ENCODE peak calls at places on chromosome 3, in seven cellular contexts. One of them, this sample, is unnamed.

GRCh38 chr3:151085889-151086483 is 522 bp downstream of the MED12L start:
- DNase-seq in cardiac fibroblast: no peak
- DNase-seq in WTC11: peak; percentile 57
- DNase-seq in stimulated activated CD4-positive, alpha-beta T cell treated with anti-CD3 and anti-CD28 coated beads, TNF-alpha, amount 100 ng/mL, for 1 hour: peak; percentile 0
- DNase-seq in IMR-90: no peak
- DNase-seq in NCI-H1417: peak; percentile 87
- DNase-seq in nephron progenitor cell: peak; percentile 65
- DNase-seq in this sample: peak; percentile 18

GRCh38 chr3:122533931-122534334 is 19.2 kb upstream of the KPNA1 start:
- DNase-seq in cardiac fibroblast: peak; percentile 42
- DNase-seq in WTC11: no peak
- DNase-seq in stimulated activated CD4-positive, alpha-beta T cell treated with anti-CD3 and anti-CD28 coated beads, TNF-alpha, amount 100 ng/mL, for 1 hour: no peak
- DNase-seq in IMR-90: peak; percentile 87
- DNase-seq in NCI-H1417: no peak
- DNase-seq in nephron progenitor cell: no peak
- DNase-seq in this sample: no peak

GRCh38 chr3:149717391-149718056 is 34.8 kb downstream of the COMMD2 start:
- DNase-seq in cardiac fibroblast: peak; percentile 90
- DNase-seq in WTC11: peak; percentile 31
- DNase-seq in stimulated activated CD4-positive, alpha-beta T cell treated with anti-CD3 and anti-CD28 coated beads, TNF-alpha, amount 100 ng/mL, for 1 hour: no peak
- DNase-seq in IMR-90: peak; percentile 82
- DNase-seq in NCI-H1417: peak; percentile 80
- DNase-seq in nephron progenitor cell: peak; percentile 39
- DNase-seq in this sample: peak; percentile 28

GRCh38 chr3:55651011-55651410 is 163.9 kb upstream of the WNT5A start:
- DNase-seq in cardiac fibroblast: no peak
- DNase-seq in WTC11: no peak
- DNase-seq in stimulated activated CD4-positive, alpha-beta T cell treated with anti-CD3 and anti-CD28 coated beads, TNF-alpha, amount 100 ng/mL, for 1 hour: no peak
- DNase-seq in IMR-90: no peak
- DNase-seq in NCI-H1417: no peak
- DNase-seq in nephron progenitor cell: no peak
- DNase-seq in this sample: no peak

GRCh38 chr3:14428087-14429067 is 26.0 kb downstream of the SLC6A6 start:
- DNase-seq in cardiac fibroblast: peak; percentile 28
- DNase-seq in WTC11: no peak
- DNase-seq in stimulated activated CD4-positive, alpha-beta T cell treated with anti-CD3 and anti-CD28 coated beads, TNF-alpha, amount 100 ng/mL, for 1 hour: no peak
- DNase-seq in IMR-90: no peak
- DNase-seq in NCI-H1417: no peak
- DNase-seq in nephron progenitor cell: no peak
- DNase-seq in this sample: no peak

GRCh38 chr3:120425196-120425595 is 25.6 kb downstream of the FSTL1 start:
- DNase-seq in cardiac fibroblast: no peak
- DNase-seq in WTC11: no peak
- DNase-seq in stimulated activated CD4-positive, alpha-beta T cell treated with anti-CD3 and anti-CD28 coated beads, TNF-alpha, amount 100 ng/mL, for 1 hour: no peak
- DNase-seq in IMR-90: no peak
- DNase-seq in NCI-H1417: no peak
- DNase-seq in nephron progenitor cell: no peak
- DNase-seq in this sample: no peak

GRCh38 chr3:45536316-45536715 is 58.2 kb upstream of the LIMD1 start:
- DNase-seq in cardiac fibroblast: no peak
- DNase-seq in WTC11: no peak
- DNase-seq in stimulated activated CD4-positive, alpha-beta T cell treated with anti-CD3 and anti-CD28 coated beads, TNF-alpha, amount 100 ng/mL, for 1 hour: no peak
- DNase-seq in IMR-90: no peak
- DNase-seq in NCI-H1417: no peak
- DNase-seq in nephron progenitor cell: no peak
- DNase-seq in this sample: no peak

GRCh38 chr3:158918008-158918407 is 116.2 kb downstream of the MFSD1 start:
- DNase-seq in cardiac fibroblast: peak; percentile 56
- DNase-seq in WTC11: peak; percentile 72
- DNase-seq in stimulated activated CD4-positive, alpha-beta T cell treated with anti-CD3 and anti-CD28 coated beads, TNF-alpha, amount 100 ng/mL, for 1 hour: no peak
- DNase-seq in IMR-90: peak; percentile 29
- DNase-seq in NCI-H1417: peak; percentile 76
- DNase-seq in nephron progenitor cell: peak; percentile 61
- DNase-seq in this sample: peak; percentile 15

GRCh38 chr3:43260412-43260811 is 25.9 kb upstream of the SNRK start:
- DNase-seq in cardiac fibroblast: no peak
- DNase-seq in WTC11: no peak
- DNase-seq in stimulated activated CD4-positive, alpha-beta T cell treated with anti-CD3 and anti-CD28 coated beads, TNF-alpha, amount 100 ng/mL, for 1 hour: no peak
- DNase-seq in IMR-90: peak; percentile 2
- DNase-seq in NCI-H1417: no peak
- DNase-seq in nephron progenitor cell: no peak
- DNase-seq in this sample: no peak

GRCh38 chr3:14204605-14205284 is 26.1 kb downstream of the LSM3 start:
- DNase-seq in cardiac fibroblast: peak; percentile 73
- DNase-seq in WTC11: no peak
- DNase-seq in stimulated activated CD4-positive, alpha-beta T cell treated with anti-CD3 and anti-CD28 coated beads, TNF-alpha, amount 100 ng/mL, for 1 hour: no peak
- DNase-seq in IMR-90: peak; percentile 71
- DNase-seq in NCI-H1417: no peak
- DNase-seq in nephron progenitor cell: no peak
- DNase-seq in this sample: no peak

GRCh38 chr3:45225465-45226205 is 452 bp downstream of the TMEM158 start:
- DNase-seq in cardiac fibroblast: peak; percentile 33
- DNase-seq in WTC11: peak; percentile 40
- DNase-seq in stimulated activated CD4-positive, alpha-beta T cell treated with anti-CD3 and anti-CD28 coated beads, TNF-alpha, amount 100 ng/mL, for 1 hour: peak; percentile 12
- DNase-seq in IMR-90: no peak
- DNase-seq in NCI-H1417: peak; percentile 52
- DNase-seq in nephron progenitor cell: peak; percentile 63
- DNase-seq in this sample: no peak

GRCh38 chr3:32177702-32178198 is 60.7 kb upstream of the CMTM8 start:
- DNase-seq in cardiac fibroblast: peak; percentile 92
- DNase-seq in WTC11: peak; percentile 76
- DNase-seq in stimulated activated CD4-positive, alpha-beta T cell treated with anti-CD3 and anti-CD28 coated beads, TNF-alpha, amount 100 ng/mL, for 1 hour: no peak
- DNase-seq in IMR-90: peak; percentile 47
- DNase-seq in NCI-H1417: peak; percentile 78
- DNase-seq in nephron progenitor cell: peak; percentile 61
- DNase-seq in this sample: no peak

GRCh38 chr3:10960264-10960663 is 32.3 kb upstream of the SLC6A1 start:
- DNase-seq in cardiac fibroblast: no peak
- DNase-seq in WTC11: no peak
- DNase-seq in stimulated activated CD4-positive, alpha-beta T cell treated with anti-CD3 and anti-CD28 coated beads, TNF-alpha, amount 100 ng/mL, for 1 hour: no peak
- DNase-seq in IMR-90: no peak
- DNase-seq in NCI-H1417: no peak
- DNase-seq in nephron progenitor cell: no peak
- DNase-seq in this sample: no peak

GRCh38 chr3:107850681-107851080 is 240.2 kb downstream of the CD47 start:
- DNase-seq in cardiac fibroblast: no peak
- DNase-seq in WTC11: no peak
- DNase-seq in stimulated activated CD4-positive, alpha-beta T cell treated with anti-CD3 and anti-CD28 coated beads, TNF-alpha, amount 100 ng/mL, for 1 hour: no peak
- DNase-seq in IMR-90: no peak
- DNase-seq in NCI-H1417: no peak
- DNase-seq in nephron progenitor cell: no peak
- DNase-seq in this sample: no peak

GRCh38 chr3:188262913-188263683 is 109.1 kb downstream of the LPP start:
- DNase-seq in cardiac fibroblast: peak; percentile 63
- DNase-seq in WTC11: no peak
- DNase-seq in stimulated activated CD4-positive, alpha-beta T cell treated with anti-CD3 and anti-CD28 coated beads, TNF-alpha, amount 100 ng/mL, for 1 hour: no peak
- DNase-seq in IMR-90: peak; percentile 83
- DNase-seq in NCI-H1417: peak; percentile 72
- DNase-seq in nephron progenitor cell: no peak
- DNase-seq in this sample: no peak

GRCh38 chr3:68256635-68257034 is 602.2 kb upstream of the SUCLG2 start:
- DNase-seq in cardiac fibroblast: no peak
- DNase-seq in WTC11: peak; percentile 45
- DNase-seq in stimulated activated CD4-positive, alpha-beta T cell treated with anti-CD3 and anti-CD28 coated beads, TNF-alpha, amount 100 ng/mL, for 1 hour: no peak
- DNase-seq in IMR-90: no peak
- DNase-seq in NCI-H1417: peak; percentile 50
- DNase-seq in nephron progenitor cell: peak; percentile 12
- DNase-seq in this sample: no peak

GRCh38 chr3:195093731-195094130 is 177.2 kb downstream of the XXYLT1 start:
- DNase-seq in cardiac fibroblast: no peak
- DNase-seq in WTC11: no peak
- DNase-seq in stimulated activated CD4-positive, alpha-beta T cell treated with anti-CD3 and anti-CD28 coated beads, TNF-alpha, amount 100 ng/mL, for 1 hour: no peak
- DNase-seq in IMR-90: no peak
- DNase-seq in NCI-H1417: no peak
- DNase-seq in nephron progenitor cell: no peak
- DNase-seq in this sample: no peak

GRCh38 chr3:32973982-32974381 is 22.5 kb downstream of the CCR4 start:
- DNase-seq in cardiac fibroblast: no peak
- DNase-seq in WTC11: no peak
- DNase-seq in stimulated activated CD4-positive, alpha-beta T cell treated with anti-CD3 and anti-CD28 coated beads, TNF-alpha, amount 100 ng/mL, for 1 hour: no peak
- DNase-seq in IMR-90: peak; percentile 63
- DNase-seq in NCI-H1417: no peak
- DNase-seq in nephron progenitor cell: no peak
- DNase-seq in this sample: no peak

GRCh38 chr3:138327831-138328230 is 1.8 kb downstream of the NME9 start:
- DNase-seq in cardiac fibroblast: no peak
- DNase-seq in WTC11: no peak
- DNase-seq in stimulated activated CD4-positive, alpha-beta T cell treated with anti-CD3 and anti-CD28 coated beads, TNF-alpha, amount 100 ng/mL, for 1 hour: no peak
- DNase-seq in IMR-90: no peak
- DNase-seq in NCI-H1417: no peak
- DNase-seq in nephron progenitor cell: no peak
- DNase-seq in this sample: no peak

GRCh38 chr3:27679691-27680090 is 42.4 kb downstream of the EOMES start:
- DNase-seq in cardiac fibroblast: no peak
- DNase-seq in WTC11: no peak
- DNase-seq in stimulated activated CD4-positive, alpha-beta T cell treated with anti-CD3 and anti-CD28 coated beads, TNF-alpha, amount 100 ng/mL, for 1 hour: no peak
- DNase-seq in IMR-90: no peak
- DNase-seq in NCI-H1417: no peak
- DNase-seq in nephron progenitor cell: no peak
- DNase-seq in this sample: no peak

GRCh38 chr3:182795383-182795782 is 2.1 kb downstream of the ATP11B start:
- DNase-seq in cardiac fibroblast: no peak
- DNase-seq in WTC11: no peak
- DNase-seq in stimulated activated CD4-positive, alpha-beta T cell treated with anti-CD3 and anti-CD28 coated beads, TNF-alpha, amount 100 ng/mL, for 1 hour: no peak
- DNase-seq in IMR-90: no peak
- DNase-seq in NCI-H1417: peak; percentile 39
- DNase-seq in nephron progenitor cell: no peak
- DNase-seq in this sample: no peak

GRCh38 chr3:151003024-151003771 is 30.7 kb upstream of the CLRN1 start:
- DNase-seq in cardiac fibroblast: no peak
- DNase-seq in WTC11: no peak
- DNase-seq in stimulated activated CD4-positive, alpha-beta T cell treated with anti-CD3 and anti-CD28 coated beads, TNF-alpha, amount 100 ng/mL, for 1 hour: no peak
- DNase-seq in IMR-90: peak; percentile 46
- DNase-seq in NCI-H1417: no peak
- DNase-seq in nephron progenitor cell: no peak
- DNase-seq in this sample: no peak

This sample was measured in D721Med.